ENCODE peak calls at places on chromosomes 3 and 15, in seven cellular contexts. One of them, this sample, is unnamed.

GRCh38 chr15:37585966-37586656 is 348.3 kb upstream of the TMCO5A start:
- DNase-seq in suprapubic skin: no peak
- DNase-seq in Panc1: no peak
- DNase-seq in transverse colon: no peak
- DNase-seq in K562: no peak
- DNase-seq in breast epithelium: no peak
- DNase-seq in HepG2: no peak
- DNase-seq in this sample: no peak

GRCh38 chr3:189947948-189948723 is 172.6 kb downstream of the P3H2 start:
- DNase-seq in suprapubic skin: no peak
- DNase-seq in Panc1: peak
- DNase-seq in transverse colon: no peak
- DNase-seq in K562: no peak
- DNase-seq in breast epithelium: no peak
- DNase-seq in HepG2: no peak
- DNase-seq in this sample: no peak

GRCh38 chr3:149152420-149152819 is 23.0 kb downstream of the HPS3 start:
- DNase-seq in suprapubic skin: no peak
- DNase-seq in Panc1: no peak
- DNase-seq in transverse colon: no peak
- DNase-seq in K562: no peak
- DNase-seq in breast epithelium: no peak
- DNase-seq in HepG2: no peak
- DNase-seq in this sample: no peak

GRCh38 chr15:29822100-29822684 is at the start of gene TJP1:
- DNase-seq in suprapubic skin: peak
- DNase-seq in Panc1: no peak
- DNase-seq in transverse colon: peak
- DNase-seq in K562: peak
- DNase-seq in breast epithelium: peak
- DNase-seq in HepG2: peak
- DNase-seq in this sample: peak

GRCh38 chr15:58472821-58473581 is 41.2 kb downstream of the LIPC start:
- DNase-seq in suprapubic skin: no peak
- DNase-seq in Panc1: no peak
- DNase-seq in transverse colon: no peak
- DNase-seq in K562: no peak
- DNase-seq in breast epithelium: no peak
- DNase-seq in HepG2: no peak
- DNase-seq in this sample: no peak

GRCh38 chr15:71830981-71831380 is 20.6 kb downstream of the NR2E3 start:
- DNase-seq in suprapubic skin: no peak
- DNase-seq in Panc1: no peak
- DNase-seq in transverse colon: no peak
- DNase-seq in K562: no peak
- DNase-seq in breast epithelium: no peak
- DNase-seq in HepG2: no peak
- DNase-seq in this sample: no peak

GRCh38 chr3:4584537-4585249 is 91.5 kb downstream of the ITPR1 start:
- DNase-seq in suprapubic skin: no peak
- DNase-seq in Panc1: no peak
- DNase-seq in transverse colon: peak
- DNase-seq in K562: no peak
- DNase-seq in breast epithelium: no peak
- DNase-seq in HepG2: no peak
- DNase-seq in this sample: no peak

GRCh38 chr15:57322602-57323250 is 53.6 kb upstream of the CGNL1 start:
- DNase-seq in suprapubic skin: no peak
- DNase-seq in Panc1: no peak
- DNase-seq in transverse colon: no peak
- DNase-seq in K562: peak
- DNase-seq in breast epithelium: no peak
- DNase-seq in HepG2: no peak
- DNase-seq in this sample: no peak

DNA sequence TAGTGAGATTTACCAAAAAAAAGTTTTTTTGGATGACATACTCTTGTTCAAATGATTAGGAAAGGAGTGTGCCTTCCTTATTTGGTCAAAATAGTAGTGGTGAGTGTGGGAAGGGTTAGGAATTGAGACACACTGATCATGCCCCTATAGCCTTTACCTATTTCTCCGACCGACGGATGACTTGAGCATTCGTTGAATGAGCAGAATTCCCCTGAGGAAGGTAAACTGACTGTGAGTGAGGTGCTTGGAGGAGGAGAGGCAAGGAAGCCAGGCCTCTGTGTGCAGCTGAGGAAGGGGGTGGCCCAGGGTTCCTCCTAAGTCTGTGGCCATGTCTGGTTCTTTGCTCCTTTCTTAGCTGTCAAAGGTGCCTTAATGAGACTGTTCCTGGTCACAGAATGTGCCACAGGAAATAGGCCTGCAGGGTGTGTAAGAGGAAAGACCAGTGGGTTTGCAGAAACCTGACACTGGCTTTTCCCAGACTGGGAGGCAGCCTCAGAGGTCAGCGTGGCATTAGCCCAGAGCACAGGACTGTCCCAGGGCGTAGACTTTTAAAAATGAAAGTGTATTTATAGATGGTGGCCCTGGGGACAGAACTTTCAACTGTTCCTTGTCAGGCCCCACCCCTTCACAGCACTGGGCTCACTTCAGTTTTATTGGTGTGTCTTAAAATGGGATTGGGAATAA is 307.7 kb upstream of the C2CD4B start:
- DNase-seq in suprapubic skin: no peak
- DNase-seq in Panc1: no peak
- DNase-seq in transverse colon: peak
- DNase-seq in K562: no peak
- DNase-seq in breast epithelium: peak
- DNase-seq in HepG2: peak
- DNase-seq in this sample: no peak
- H3K27ac ChIP-seq in suprapubic skin: peak
- H3K27ac ChIP-seq in Panc1: no peak
- H3K27ac ChIP-seq in transverse colon: peak
- H3K27ac ChIP-seq in K562: no peak
- H3K27ac ChIP-seq in breast epithelium: peak
- H3K27ac ChIP-seq in HepG2: peak
- H3K27ac ChIP-seq in this sample: no peak

GRCh38 chr3:24311881-24312280 is 182.8 kb downstream of the THRB start:
- DNase-seq in suprapubic skin: no peak
- DNase-seq in Panc1: no peak
- DNase-seq in transverse colon: no peak
- DNase-seq in K562: no peak
- DNase-seq in breast epithelium: no peak
- DNase-seq in HepG2: no peak
- DNase-seq in this sample: no peak
- TF ChIP-seq POLR2AphosphoS5 in suprapubic skin: no peak
- TF ChIP-seq POLR2AphosphoS5 in Panc1: no peak
- TF ChIP-seq POLR2AphosphoS5 in transverse colon: no peak
- TF ChIP-seq POLR2AphosphoS5 in K562: no peak
- TF ChIP-seq POLR2AphosphoS5 in breast epithelium: no peak
- TF ChIP-seq POLR2AphosphoS5 in HepG2: no peak
- TF ChIP-seq POLR2AphosphoS5 in this sample: no peak

DNA sequence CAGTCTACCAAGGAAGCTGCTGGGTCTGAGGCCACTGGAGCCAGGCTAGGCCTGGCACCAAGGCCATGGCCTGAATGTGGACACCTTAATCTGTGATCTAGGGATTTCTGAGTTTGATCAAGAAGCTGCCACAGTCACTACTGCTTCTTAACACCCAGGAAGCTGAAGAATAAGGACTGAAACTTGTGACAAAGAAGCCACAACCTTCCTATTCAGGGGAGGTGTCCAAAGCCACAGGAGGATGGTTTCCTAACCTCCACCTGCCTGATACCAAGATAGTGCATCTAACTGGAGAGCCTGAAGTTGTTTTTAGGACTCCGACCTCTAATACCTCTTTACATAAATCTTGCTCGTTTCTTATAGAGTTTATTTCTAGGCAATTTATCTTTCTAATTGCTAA is 5.5 kb upstream of the ANO10 start:
- DNase-seq in suprapubic skin: no peak
- DNase-seq in Panc1: no peak
- DNase-seq in transverse colon: no peak
- DNase-seq in K562: no peak
- DNase-seq in breast epithelium: no peak
- DNase-seq in HepG2: no peak
- DNase-seq in this sample: no peak
- H3K4me3 ChIP-seq in suprapubic skin: no peak
- H3K4me3 ChIP-seq in Panc1: no peak
- H3K4me3 ChIP-seq in transverse colon: no peak
- H3K4me3 ChIP-seq in K562: no peak
- H3K4me3 ChIP-seq in breast epithelium: no peak
- H3K4me3 ChIP-seq in HepG2: no peak
- H3K4me3 ChIP-seq in this sample: no peak

DNA sequence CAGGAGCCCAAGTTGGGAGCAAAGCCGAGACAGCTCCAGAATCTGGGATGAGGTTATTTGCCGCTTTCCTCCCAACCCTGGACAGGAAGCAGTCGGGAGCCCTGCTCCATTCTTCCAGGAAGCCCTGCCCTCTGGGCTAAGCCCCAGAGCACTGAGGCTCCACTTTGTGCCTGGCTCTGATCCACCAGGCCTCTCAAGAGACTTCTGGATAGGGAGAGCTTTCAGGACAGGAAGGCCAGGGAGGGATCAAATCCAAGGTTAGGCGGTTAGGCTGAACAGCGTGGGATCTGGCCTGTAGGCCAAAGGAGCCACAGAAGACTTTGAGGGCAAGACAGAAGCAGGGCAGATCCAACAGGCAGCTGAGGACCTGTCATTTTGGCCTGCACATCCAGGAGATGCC is 835 bp downstream of the STOML1 start:
- DNase-seq in suprapubic skin: peak
- DNase-seq in Panc1: no peak
- DNase-seq in transverse colon: peak
- DNase-seq in K562: no peak
- DNase-seq in breast epithelium: no peak
- DNase-seq in HepG2: no peak
- DNase-seq in this sample: no peak
- H3K27ac ChIP-seq in suprapubic skin: peak
- H3K27ac ChIP-seq in Panc1: peak
- H3K27ac ChIP-seq in transverse colon: peak
- H3K27ac ChIP-seq in K562: peak
- H3K27ac ChIP-seq in breast epithelium: peak
- H3K27ac ChIP-seq in HepG2: no peak
- H3K27ac ChIP-seq in this sample: peak

DNA sequence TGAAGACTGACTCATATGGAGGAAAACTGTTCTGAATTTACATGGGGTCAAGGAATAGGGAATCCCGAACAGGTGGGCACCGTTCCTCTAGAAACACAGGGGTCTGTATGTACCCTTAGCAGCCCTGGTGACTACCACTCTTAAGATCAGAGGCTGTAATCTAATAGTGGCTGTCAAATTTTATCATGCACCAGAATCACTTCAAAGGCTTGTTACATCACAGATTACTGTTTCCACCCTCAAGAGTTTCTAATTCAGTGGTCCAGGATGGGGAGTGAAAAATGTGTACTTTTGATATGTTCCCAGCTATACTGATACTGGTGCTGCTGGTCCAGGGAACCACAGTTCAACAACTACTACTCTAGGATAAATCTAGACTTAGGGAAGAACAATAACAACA is 27.9 kb downstream of the DYNC1LI1 start:
- DNase-seq in suprapubic skin: no peak
- DNase-seq in Panc1: no peak
- DNase-seq in transverse colon: no peak
- DNase-seq in K562: no peak
- DNase-seq in breast epithelium: no peak
- DNase-seq in HepG2: no peak
- DNase-seq in this sample: no peak
- TF ChIP-seq POLR2AphosphoS5 in suprapubic skin: no peak
- TF ChIP-seq POLR2AphosphoS5 in Panc1: no peak
- TF ChIP-seq POLR2AphosphoS5 in transverse colon: no peak
- TF ChIP-seq POLR2AphosphoS5 in K562: no peak
- TF ChIP-seq POLR2AphosphoS5 in breast epithelium: no peak
- TF ChIP-seq POLR2AphosphoS5 in HepG2: no peak
- TF ChIP-seq POLR2AphosphoS5 in this sample: no peak